ENCODE peak calls at places on chromosomes 6 and 20, in six cellular contexts. One of them, this sample, is unnamed.

GRCh38 chr6:6694825-6695710 is 106.5 kb downstream of the LY86 start:
- DNase-seq in brain microvascular endothelial cell: no peak
- DNase-seq in ascending aorta: no peak
- DNase-seq in A549: no peak
- DNase-seq in left lung: peak
- DNase-seq in kidney: peak
- DNase-seq in this sample: no peak

GRCh38 chr6:38806271-38806670 is 91.2 kb downstream of the DNAH8 start:
- DNase-seq in brain microvascular endothelial cell: no peak
- DNase-seq in ascending aorta: no peak
- DNase-seq in A549: no peak
- DNase-seq in left lung: no peak
- DNase-seq in kidney: no peak
- DNase-seq in this sample: no peak

GRCh38 chr6:161094904-161095440 is 103.4 kb downstream of the MAP3K4 start:
- DNase-seq in brain microvascular endothelial cell: no peak
- DNase-seq in ascending aorta: no peak
- DNase-seq in A549: no peak
- DNase-seq in left lung: no peak
- DNase-seq in kidney: no peak
- DNase-seq in this sample: no peak

GRCh38 chr6:28474441-28475219 is 31.3 kb upstream of the ZSCAN23 start:
- DNase-seq in brain microvascular endothelial cell: peak
- DNase-seq in ascending aorta: no peak
- DNase-seq in A549: peak
- DNase-seq in left lung: no peak
- DNase-seq in kidney: no peak
- DNase-seq in this sample: no peak

GRCh38 chr6:32763417-32763816 is at the start of gene HLA-DQB2:
- DNase-seq in brain microvascular endothelial cell: no peak
- DNase-seq in ascending aorta: no peak
- DNase-seq in A549: no peak
- DNase-seq in left lung: no peak
- DNase-seq in kidney: no peak
- DNase-seq in this sample: no peak

GRCh38 chr20:3710027-3710426 is 2.4 kb downstream of the SIGLEC1 start:
- DNase-seq in brain microvascular endothelial cell: no peak
- DNase-seq in ascending aorta: no peak
- DNase-seq in A549: no peak
- DNase-seq in left lung: no peak
- DNase-seq in kidney: peak
- DNase-seq in this sample: no peak

GRCh38 chr6:151494235-151494950 is 576 bp downstream of the CCDC170 start:
- DNase-seq in brain microvascular endothelial cell: peak
- DNase-seq in ascending aorta: no peak
- DNase-seq in A549: peak
- DNase-seq in left lung: peak
- DNase-seq in kidney: peak
- DNase-seq in this sample: peak

GRCh38 chr6:113857565-113858066 is 471 bp downstream of the MARCKS start:
- DNase-seq in brain microvascular endothelial cell: no peak
- DNase-seq in ascending aorta: no peak
- DNase-seq in A549: peak
- DNase-seq in left lung: no peak
- DNase-seq in kidney: peak
- DNase-seq in this sample: no peak

GRCh38 chr20:49999329-49999728 is 16.5 kb downstream of the SNAI1 start:
- DNase-seq in brain microvascular endothelial cell: no peak
- DNase-seq in ascending aorta: no peak
- DNase-seq in A549: no peak
- DNase-seq in left lung: no peak
- DNase-seq in kidney: no peak
- DNase-seq in this sample: no peak

GRCh38 chr6:22141271-22141745 is 155.5 kb downstream of the PRL start:
- DNase-seq in brain microvascular endothelial cell: no peak
- DNase-seq in ascending aorta: no peak
- DNase-seq in A549: peak
- DNase-seq in left lung: no peak
- DNase-seq in kidney: no peak
- DNase-seq in this sample: no peak

GRCh38 chr6:38708483-38708882 is 5.5 kb upstream of the GLO1 start:
- DNase-seq in brain microvascular endothelial cell: no peak
- DNase-seq in ascending aorta: no peak
- DNase-seq in A549: peak
- DNase-seq in left lung: no peak
- DNase-seq in kidney: no peak
- DNase-seq in this sample: no peak

GRCh38 chr20:3995067-3995748 is 20.1 kb downstream of the RNF24 start:
- DNase-seq in brain microvascular endothelial cell: peak
- DNase-seq in ascending aorta: no peak
- DNase-seq in A549: no peak
- DNase-seq in left lung: no peak
- DNase-seq in kidney: no peak
- DNase-seq in this sample: no peak

GRCh38 chr6:144797881-144798589 is 512.9 kb downstream of the UTRN start:
- DNase-seq in brain microvascular endothelial cell: no peak
- DNase-seq in ascending aorta: no peak
- DNase-seq in A549: peak
- DNase-seq in left lung: no peak
- DNase-seq in kidney: no peak
- DNase-seq in this sample: no peak

GRCh38 chr6:150324044-150324443 is 44.8 kb upstream of the IYD start:
- DNase-seq in brain microvascular endothelial cell: no peak
- DNase-seq in ascending aorta: no peak
- DNase-seq in A549: no peak
- DNase-seq in left lung: no peak
- DNase-seq in kidney: no peak
- DNase-seq in this sample: no peak

GRCh38 chr6:111773501-111774345 is 99.5 kb downstream of the FYN start:
- DNase-seq in brain microvascular endothelial cell: no peak
- DNase-seq in ascending aorta: no peak
- DNase-seq in A549: no peak
- DNase-seq in left lung: no peak
- DNase-seq in kidney: no peak
- DNase-seq in this sample: no peak

GRCh38 chr6:30067460-30068139 is 602 bp downstream of the PPP1R11 start:
- DNase-seq in brain microvascular endothelial cell: no peak
- DNase-seq in ascending aorta: no peak
- DNase-seq in A549: no peak
- DNase-seq in left lung: no peak
- DNase-seq in kidney: no peak
- DNase-seq in this sample: no peak

GRCh38 chr6:35469711-35470662 is 1.8 kb downstream of the RPL10A start:
- DNase-seq in brain microvascular endothelial cell: no peak
- DNase-seq in ascending aorta: no peak
- DNase-seq in A549: no peak
- DNase-seq in left lung: no peak
- DNase-seq in kidney: peak
- DNase-seq in this sample: no peak

GRCh38 chr6:16333580-16333979 is 95.2 kb downstream of the GMPR start:
- DNase-seq in brain microvascular endothelial cell: no peak
- DNase-seq in ascending aorta: no peak
- DNase-seq in A549: peak
- DNase-seq in left lung: no peak
- DNase-seq in kidney: no peak
- DNase-seq in this sample: no peak

GRCh38 chr6:16335176-16335575 is 96.8 kb downstream of the GMPR start:
- DNase-seq in brain microvascular endothelial cell: no peak
- DNase-seq in ascending aorta: no peak
- DNase-seq in A549: no peak
- DNase-seq in left lung: peak
- DNase-seq in kidney: no peak
- DNase-seq in this sample: no peak

GRCh38 chr6:16334671-16335070 is 96.3 kb downstream of the GMPR start:
- DNase-seq in brain microvascular endothelial cell: peak
- DNase-seq in ascending aorta: peak
- DNase-seq in A549: peak
- DNase-seq in left lung: peak
- DNase-seq in kidney: no peak
- DNase-seq in this sample: peak

GRCh38 chr6:16332175-16332542 is 93.8 kb downstream of the GMPR start:
- DNase-seq in brain microvascular endothelial cell: peak
- DNase-seq in ascending aorta: no peak
- DNase-seq in A549: peak
- DNase-seq in left lung: peak
- DNase-seq in kidney: peak
- DNase-seq in this sample: peak

GRCh38 chr6:16331328-16332174 is 93.2 kb downstream of the GMPR start:
- DNase-seq in brain microvascular endothelial cell: peak
- DNase-seq in ascending aorta: peak
- DNase-seq in A549: peak
- DNase-seq in left lung: peak
- DNase-seq in kidney: peak
- DNase-seq in this sample: peak
- H3K4me3 ChIP-seq in brain microvascular endothelial cell: no peak
- H3K4me3 ChIP-seq in ascending aorta: no peak
- H3K4me3 ChIP-seq in A549: no peak
- H3K4me3 ChIP-seq in left lung: no peak
- H3K4me3 ChIP-seq in kidney: no peak
- H3K4me3 ChIP-seq in this sample: no peak

GRCh38 chr20:41408131-41408789 is 41.6 kb upstream of the EMILIN3 start:
- DNase-seq in brain microvascular endothelial cell: no peak
- DNase-seq in ascending aorta: no peak
- DNase-seq in A549: no peak
- DNase-seq in left lung: no peak
- DNase-seq in kidney: no peak
- DNase-seq in this sample: no peak
- H3K4me3 ChIP-seq in brain microvascular endothelial cell: no peak
- H3K4me3 ChIP-seq in ascending aorta: no peak
- H3K4me3 ChIP-seq in A549: no peak
- H3K4me3 ChIP-seq in left lung: no peak
- H3K4me3 ChIP-seq in kidney: no peak
- H3K4me3 ChIP-seq in this sample: no peak

GRCh38 chr6:73180718-73181619 is 44.3 kb downstream of the KHDC1L start:
- DNase-seq in brain microvascular endothelial cell: peak
- DNase-seq in ascending aorta: no peak
- DNase-seq in A549: peak
- DNase-seq in left lung: no peak
- DNase-seq in kidney: no peak
- DNase-seq in this sample: no peak
- H3K4me3 ChIP-seq in brain microvascular endothelial cell: peak
- H3K4me3 ChIP-seq in ascending aorta: peak
- H3K4me3 ChIP-seq in A549: no peak
- H3K4me3 ChIP-seq in left lung: no peak
- H3K4me3 ChIP-seq in kidney: peak
- H3K4me3 ChIP-seq in this sample: no peak

GRCh38 chr6:107603029-107603428 is 113.1 kb downstream of the SOBP start:
- DNase-seq in brain microvascular endothelial cell: no peak
- DNase-seq in ascending aorta: no peak
- DNase-seq in A549: no peak
- DNase-seq in left lung: no peak
- DNase-seq in kidney: no peak
- DNase-seq in this sample: no peak
- H3K4me3 ChIP-seq in brain microvascular endothelial cell: no peak
- H3K4me3 ChIP-seq in ascending aorta: no peak
- H3K4me3 ChIP-seq in A549: no peak
- H3K4me3 ChIP-seq in left lung: no peak
- H3K4me3 ChIP-seq in kidney: no peak
- H3K4me3 ChIP-seq in this sample: no peak

DNA sequence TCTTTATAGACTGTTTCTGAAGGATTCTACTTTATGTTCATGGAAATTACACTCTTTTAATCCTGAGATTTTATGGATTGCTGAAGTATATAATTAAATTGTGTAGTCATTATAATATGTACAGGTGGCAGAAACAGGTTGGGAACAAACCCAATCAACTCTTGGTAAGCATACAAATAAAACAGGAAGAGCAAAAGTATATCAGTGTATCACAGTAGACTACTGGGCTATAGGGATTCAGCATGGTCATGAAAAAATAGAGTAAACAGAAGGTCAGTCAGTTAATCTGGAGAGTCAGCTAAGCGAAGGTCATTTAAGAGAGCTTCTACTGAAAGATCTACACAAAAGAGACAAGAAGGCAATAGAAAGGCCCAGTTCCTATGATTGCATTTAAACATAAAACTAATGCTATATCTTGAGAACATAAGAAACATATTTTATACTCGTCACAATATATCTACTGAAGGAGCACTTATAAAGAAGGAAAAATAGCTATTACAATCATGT is 178.9 kb upstream of the ECI2 start:
- DNase-seq in brain microvascular endothelial cell: no peak
- DNase-seq in ascending aorta: no peak
- DNase-seq in A549: no peak
- DNase-seq in left lung: no peak
- DNase-seq in kidney: no peak
- DNase-seq in this sample: no peak
- H3K4me3 ChIP-seq in brain microvascular endothelial cell: no peak
- H3K4me3 ChIP-seq in ascending aorta: no peak
- H3K4me3 ChIP-seq in A549: no peak
- H3K4me3 ChIP-seq in left lung: no peak
- H3K4me3 ChIP-seq in kidney: no peak
- H3K4me3 ChIP-seq in this sample: no peak

GRCh38 chr20:57987659-57988058 is 240.8 kb downstream of the ANKRD60 start:
- DNase-seq in brain microvascular endothelial cell: no peak
- DNase-seq in ascending aorta: no peak
- DNase-seq in A549: no peak
- DNase-seq in left lung: no peak
- DNase-seq in kidney: no peak
- DNase-seq in this sample: no peak

GRCh38 chr20:57985278-57985677 is 243.2 kb downstream of the ANKRD60 start:
- DNase-seq in brain microvascular endothelial cell: no peak
- DNase-seq in ascending aorta: no peak
- DNase-seq in A549: no peak
- DNase-seq in left lung: no peak
- DNase-seq in kidney: no peak
- DNase-seq in this sample: no peak

GRCh38 chr20:57988422-57988821 is 240.0 kb downstream of the ANKRD60 start:
- DNase-seq in brain microvascular endothelial cell: no peak
- DNase-seq in ascending aorta: no peak
- DNase-seq in A549: no peak
- DNase-seq in left lung: no peak
- DNase-seq in kidney: no peak
- DNase-seq in this sample: no peak

GRCh38 chr20:57988828-57989227 is 239.6 kb downstream of the ANKRD60 start:
- DNase-seq in brain microvascular endothelial cell: no peak
- DNase-seq in ascending aorta: no peak
- DNase-seq in A549: no peak
- DNase-seq in left lung: no peak
- DNase-seq in kidney: no peak
- DNase-seq in this sample: no peak

DNA sequence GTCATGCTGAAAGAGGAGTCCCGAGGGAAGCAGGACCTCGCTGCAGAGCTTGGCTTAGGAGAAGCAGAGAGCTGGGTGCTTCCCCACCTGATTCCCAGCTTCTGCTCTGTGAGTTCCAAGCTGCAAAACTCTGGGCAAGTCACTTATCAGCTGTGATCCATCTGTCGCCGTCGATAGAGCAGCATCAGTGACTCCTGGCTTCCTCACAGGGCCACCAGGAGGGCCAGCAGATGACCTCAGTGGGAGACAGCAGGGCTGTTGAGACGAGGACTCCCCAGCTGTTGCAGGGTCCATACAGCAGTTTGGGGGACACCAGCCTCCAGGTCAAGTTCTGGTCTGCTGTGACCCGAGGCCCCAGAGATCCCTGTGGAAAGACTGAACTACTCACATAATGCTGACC is 241.7 kb downstream of the ANKRD60 start:
- DNase-seq in brain microvascular endothelial cell: no peak
- DNase-seq in ascending aorta: no peak
- DNase-seq in A549: no peak
- DNase-seq in left lung: no peak
- DNase-seq in kidney: no peak
- DNase-seq in this sample: no peak
- H3K4me3 ChIP-seq in brain microvascular endothelial cell: no peak
- H3K4me3 ChIP-seq in ascending aorta: no peak
- H3K4me3 ChIP-seq in A549: no peak
- H3K4me3 ChIP-seq in left lung: no peak
- H3K4me3 ChIP-seq in kidney: no peak
- H3K4me3 ChIP-seq in this sample: no peak